ENCODE peak calls at places on chromosome 5, in seven cellular contexts. V, B, S, X, J, P and Q are unnamed samples.
A peak's percentile ranks its signal among the peaks of the same experiment; 100 is the strongest.

GRCh38 chr5:94422819-94423218 is 195.6 kb downstream of the KIAA0825 start:
- DNase-seq in P (no peak), J (no peak), V (no peak), X (peak; percentile 30), S (no peak), B (no peak), Q (no peak)

GRCh38 chr5:169390265-169390664 is 89.3 kb upstream of the SLIT3 start:
- DNase-seq in X (no peak), V (no peak), S (no peak), P (peak; percentile 13), J (no peak), B (no peak), Q (no peak)

GRCh38 chr5:78530342-78531096 is 118.1 kb downstream of the LHFPL2 start:
- DNase-seq in S (no peak), V (no peak), X (peak; percentile 95), J (no peak), P (peak; percentile 33), B (no peak), Q (no peak)

GRCh38 chr5:72854419-72854818 is 38.0 kb downstream of the TNPO1 start:
- DNase-seq in S (no peak), V (no peak), B (no peak), J (no peak), P (no peak), X (peak; percentile 45), Q (no peak)

GRCh38 chr5:173963107-173963506 is 25.9 kb upstream of the C5orf47 start:
- DNase-seq in B (no peak), P (peak; percentile 43), S (no peak), J (no peak), V (no peak), X (peak; percentile 83), Q (no peak)

GRCh38 chr5:128774605-128775004 is 190.7 kb upstream of the SLC27A6 start:
- DNase-seq in X (no peak), P (no peak), V (no peak), S (no peak), B (no peak), J (no peak), Q (no peak)

GRCh38 chr5:147578228-147579024 is 68.6 kb upstream of the DPYSL3 start:
- DNase-seq in J (no peak), X (peak; percentile 80), V (no peak), S (no peak), B (no peak), P (peak; percentile 25), Q (no peak)

GRCh38 chr5:110790673-110791072 is 51.9 kb downstream of the SLC25A46 start:
- DNase-seq in S (no peak), P (no peak), V (no peak), B (no peak), X (peak; percentile 59), J (no peak), Q (no peak)

GRCh38 chr5:21701317-21701716 is 1151.8 kb downstream of the CDH12 start:
- DNase-seq in J (no peak), P (no peak), X (no peak), S (no peak), V (no peak), B (no peak), Q (no peak)
- H3K9me3 ChIP-seq in J (no peaks in the 10 kb centered on the region), P (no peaks in the 10 kb centered on the region), X (no peaks in the 10 kb centered on the region), S (no peaks in the 10 kb centered on the region), V (no peaks in the 10 kb centered on the region), B (no peaks in the 10 kb centered on the region), Q (no peaks in the 10 kb centered on the region)

GRCh38 chr5:167723254-167723871 is 568.1 kb upstream of the WWC1 start:
- DNase-seq in J (peak; percentile 81), X (peak; percentile 79), V (no peak), S (peak; percentile 43), B (peak; percentile 76), P (peak; percentile 81), Q (peak; percentile 20)
- H3K27ac ChIP-seq in J (no peak overlapping the region), X (peak overlapping the region; percentile 39), V (no peak overlapping the region), S (no peak overlapping the region), B (no peak overlapping the region), P (peak overlapping the region; percentile 72), Q (no peak overlapping the region)

GRCh38 chr5:179678238-179679013 is 2.4 kb downstream of the CBY3 start:
- DNase-seq in S (peak; percentile 97), B (peak; percentile 98), X (peak; percentile 98), V (peak; percentile 86), P (peak; percentile 89), J (peak; percentile 95), Q (peak; percentile 94)
- H3K4me1 ChIP-seq in S (peaks cover 8% of the 10 kb centered on the region), B (no peaks in the 10 kb centered on the region), X (peaks cover 7% of the 10 kb centered on the region), V (peaks cover 14% of the 10 kb centered on the region), P (peaks cover 38% of the 10 kb centered on the region), J (peaks cover 7% of the 10 kb centered on the region), Q (peaks cover 22% of the 10 kb centered on the region)

DNA sequence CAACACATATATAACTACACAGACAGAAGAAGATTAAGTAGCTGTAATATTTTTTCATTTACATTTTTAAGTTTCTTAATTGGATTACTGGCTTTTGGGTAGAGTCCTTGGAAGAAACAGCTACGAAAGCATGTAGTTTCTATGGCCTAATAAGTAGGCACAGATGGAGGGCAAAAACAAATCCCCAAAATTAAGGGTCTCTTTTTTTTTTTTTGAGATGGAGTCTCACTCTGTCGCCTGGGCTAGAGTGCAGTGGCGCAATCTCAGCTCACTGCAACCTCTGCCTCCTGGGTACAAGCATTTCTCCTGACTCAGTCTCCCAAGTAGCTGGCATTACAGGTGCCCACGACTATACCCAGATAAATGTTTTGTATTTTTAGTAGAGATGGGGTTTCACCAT is 27.1 kb upstream of the MTMR12 start:
- DNase-seq in S (no peak), V (no peak), J (no peak), P (no peak), X (no peak), B (no peak), Q (no peak)
- H3K9me3 ChIP-seq in S (peaks cover 17% of the 10 kb centered on the region), V (peaks cover 4% of the 10 kb centered on the region), J (peaks cover 6% of the 10 kb centered on the region), P (peaks cover 38% of the 10 kb centered on the region), X (no peaks in the 10 kb centered on the region), B (no peaks in the 10 kb centered on the region), Q (peaks cover 3% of the 10 kb centered on the region)

DNA sequence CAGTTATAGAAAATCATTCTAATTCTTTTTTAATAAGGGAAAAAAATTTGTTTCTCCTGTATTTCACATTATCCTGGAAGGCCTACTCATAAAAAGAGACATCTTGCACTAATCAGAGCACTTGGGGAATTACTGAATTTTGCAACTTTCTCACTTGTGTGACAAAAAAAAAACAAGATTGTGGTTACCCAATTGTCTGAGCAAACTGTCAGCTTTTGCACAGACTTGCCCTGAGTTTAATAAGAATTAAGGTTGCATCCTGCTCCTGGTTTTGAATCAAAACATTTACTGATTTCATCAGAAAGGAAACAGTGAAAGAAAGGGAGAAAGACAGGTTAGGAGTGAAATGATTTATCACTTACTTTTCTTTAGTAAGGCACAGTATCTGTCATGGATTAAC is 10.6 kb upstream of the SH3RF2 start:
- DNase-seq in P (no peak), X (peak; percentile 75), B (no peak), J (no peak), S (no peak), V (no peak), Q (no peak)
- H3K27ac ChIP-seq in P (peak overlapping the region; percentile 76), X (peak overlapping the region; percentile 67), B (peak overlapping the region; percentile 0), J (no peak overlapping the region), S (no peak overlapping the region), V (no peak overlapping the region), Q (no peak overlapping the region)

GRCh38 chr5:137385064-137385463 is 114.1 kb downstream of the SPOCK1 start:
- DNase-seq in P (no peak), J (no peak), X (no peak), B (no peak), V (no peak), S (no peak), Q (no peak)

GRCh38 chr5:137383909-137384308 is 115.2 kb downstream of the SPOCK1 start:
- DNase-seq in P (no peak), V (no peak), J (no peak), S (no peak), X (no peak), B (no peak), Q (no peak)

GRCh38 chr5:137376127-137376526 is 123.0 kb downstream of the SPOCK1 start:
- DNase-seq in J (no peak), B (no peak), S (no peak), X (no peak), V (no peak), P (no peak), Q (no peak)

GRCh38 chr5:137381546-137381945 is 117.6 kb downstream of the SPOCK1 start:
- DNase-seq in P (no peak), B (no peak), X (no peak), S (no peak), J (no peak), V (no peak), Q (no peak)
- H3K4me1 ChIP-seq in P (no peaks in the 10 kb centered on the region), B (no peaks in the 10 kb centered on the region), X (peaks cover 8% of the 10 kb centered on the region), S (no peaks in the 10 kb centered on the region), J (no peaks in the 10 kb centered on the region), V (no peaks in the 10 kb centered on the region), Q (no peaks in the 10 kb centered on the region)

GRCh38 chr5:141383345-141383744 is 803 bp downstream of the PCDHGA7 start:
- DNase-seq in X (no peak), J (no peak), S (no peak), V (no peak), B (no peak), P (peak; percentile 20), Q (no peak)
- H3K9me3 ChIP-seq in X (no peaks in the 10 kb centered on the region), J (peaks cover 20% of the 10 kb centered on the region), S (no peaks in the 10 kb centered on the region), V (no peaks in the 10 kb centered on the region), B (peaks cover 86% of the 10 kb centered on the region), P (peaks cover 35% of the 10 kb centered on the region), Q (peaks cover 4% of the 10 kb centered on the region)

GRCh38 chr5:14218011-14218410 is 74.9 kb downstream of the TRIO start:
- DNase-seq in J (no peak), B (no peak), S (no peak), P (no peak), V (no peak), X (no peak), Q (no peak)

GRCh38 chr5:14216372-14216771 is 73.2 kb downstream of the TRIO start:
- DNase-seq in J (no peak), P (no peak), X (no peak), V (no peak), B (no peak), S (no peak), Q (no peak)

GRCh38 chr5:14218480-14218879 is 75.3 kb downstream of the TRIO start:
- DNase-seq in S (no peak), V (no peak), B (no peak), J (no peak), X (no peak), P (no peak), Q (no peak)

GRCh38 chr5:14216902-14217301 is 73.8 kb downstream of the TRIO start:
- DNase-seq in J (no peak), S (no peak), V (no peak), P (no peak), B (no peak), X (no peak), Q (no peak)

DNA sequence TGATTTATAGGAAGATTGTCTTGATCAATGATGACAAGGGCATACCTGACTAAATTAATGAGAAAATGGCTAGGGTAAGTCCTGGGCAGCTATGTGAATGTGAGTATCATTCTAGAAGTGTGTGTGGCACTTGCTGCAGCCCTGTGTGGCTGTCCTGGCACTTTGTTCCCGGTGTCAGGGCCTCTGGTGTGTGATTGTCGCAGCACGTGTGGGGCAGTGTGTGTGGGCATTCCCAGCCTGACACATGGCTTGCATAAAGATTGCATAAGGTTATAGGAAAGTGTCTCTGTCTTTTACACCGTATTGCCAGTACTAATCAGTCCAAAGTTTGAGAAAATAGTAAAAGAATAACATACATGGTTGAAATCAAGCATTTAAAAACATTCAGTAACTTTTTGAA is 74.4 kb downstream of the TRIO start:
- DNase-seq in S (no peak), P (no peak), J (no peak), X (no peak), B (no peak), V (no peak), Q (no peak)
- H3K27ac ChIP-seq in S (peak overlapping the region; percentile 73), P (peak overlapping the region; percentile 63), J (no peak overlapping the region), X (peak overlapping the region; percentile 41), B (peak overlapping the region; percentile 85), V (no peak overlapping the region), Q (no peak overlapping the region)